ENCODE peak calls at places on chromosomes 5 and 9, in four cellular contexts. K is neuronal stem cell, Z is gastrocnemius medialis, H is astrocyte. X is an unnamed sample. For H3K4me1, the result is how much of the 10 kb centered on the place peaks cover.

GRCh38 chr9:21314152-21314551 is 9.0 kb upstream of the IFNA5 start:
- DNase-seq in K (no peak), Z (no peak), H (no peak), X (no peak)

GRCh38 chr5:125023673-125024072 is 277.2 kb upstream of the ZNF608 start:
- DNase-seq in K (no peak), Z (no peak), H (peak), X (peak)

GRCh38 chr9:115202181-115202580 is 84.2 kb upstream of the TNC start:
- DNase-seq in K (no peak), Z (no peak), H (no peak), X (no peak)

GRCh38 chr5:41809128-41809527 is 61.1 kb downstream of the OXCT1 start:
- DNase-seq in K (no peak), Z (no peak), H (no peak), X (no peak)

GRCh38 chr9:101465330-101465915 is 29.8 kb upstream of the ALDOB start:
- DNase-seq in K (peak), Z (no peak), H (peak), X (peak)

GRCh38 chr5:11803436-11803835 is 100.8 kb downstream of the CTNND2 start:
- DNase-seq in K (no peak), Z (no peak), H (no peak), X (no peak)

GRCh38 chr9:95409650-95410426 is 92.3 kb upstream of the FANCC start:
- DNase-seq in K (no peak), Z (no peak), H (peak), X (peak)

GRCh38 chr5:120655828-120656435 is 191.8 kb downstream of the PRR16 start:
- DNase-seq in K (peak), Z (no peak), H (no peak), X (peak)

GRCh38 chr5:96320797-96321196 is 112.3 kb downstream of the PCSK1 start:
- DNase-seq in K (no peak), Z (no peak), H (no peak), X (peak)

GRCh38 chr9:83623634-83623991 is 670 bp downstream of the IDNK start:
- DNase-seq in K (no peak), Z (no peak), H (no peak), X (no peak)

GRCh38 chr5:137486707-137487106 is 12.4 kb downstream of the SPOCK1 start:
- DNase-seq in K (no peak), Z (peak), H (peak), X (no peak)

GRCh38 chr9:100589582-100589981 is 11.7 kb downstream of the CAVIN4 start:
- DNase-seq in K (no peak), Z (no peak), H (peak), X (peak)

GRCh38 chr5:28710360-28710759 is 1672.0 kb upstream of the CDH9 start:
- DNase-seq in K (no peak), Z (no peak), H (no peak), X (no peak)

GRCh38 chr9:76655121-76655531 is 109.1 kb upstream of the PCA3 start:
- DNase-seq in K (no peak), Z (no peak), H (peak), X (no peak)
- H3K4me1 ChIP-seq in K (under half), Z (under half), H (under half), X (under half)

GRCh38 chr9:73133042-73133651 is 18.5 kb upstream of the ANXA1 start:
- DNase-seq in K (no peak), Z (no peak), H (no peak), X (no peak)
- H3K4me1 ChIP-seq in K (under half), Z (under half), H (under half), X (under half)

DNA sequence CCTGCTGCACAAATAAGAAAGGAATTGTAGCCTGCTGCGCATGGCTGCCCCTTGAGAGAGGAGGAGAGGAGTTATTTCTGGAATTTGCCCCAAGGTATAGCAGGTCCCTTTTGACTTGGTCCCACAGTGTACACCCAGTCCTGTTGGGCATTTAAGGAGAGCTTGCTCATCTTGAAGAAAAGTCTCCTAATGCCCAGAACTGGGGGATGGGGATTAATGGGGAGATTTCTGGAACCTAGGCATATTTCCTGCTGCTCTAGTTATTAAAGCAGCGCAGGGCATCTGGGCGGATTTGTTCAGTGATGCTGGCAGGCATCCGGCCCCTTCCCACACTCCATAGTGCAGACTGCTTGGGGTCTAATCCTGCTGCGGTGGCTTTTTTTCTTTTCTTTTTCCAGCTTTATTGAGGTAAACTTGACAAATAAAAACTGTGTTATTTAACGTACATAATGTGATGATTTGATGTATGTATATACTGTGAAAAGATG is 30.6 kb downstream of the PPARGC1B start:
- DNase-seq in K (no peak), Z (no peak), H (no peak), X (no peak)
- H3K4me1 ChIP-seq in K (under half), Z (under half), H (under half), X (under half)

GRCh38 chr5:148830220-148830619 is 3.8 kb downstream of the ADRB2 start:
- DNase-seq in K (no peak), Z (peak), H (no peak), X (no peak)

GRCh38 chr5:148829734-148830133 is 3.3 kb downstream of the ADRB2 start:
- DNase-seq in K (no peak), Z (peak), H (no peak), X (no peak)

GRCh38 chr5:148833925-148834324 is 7.5 kb downstream of the ADRB2 start:
- DNase-seq in K (no peak), Z (no peak), H (no peak), X (no peak)

GRCh38 chr5:148833122-148833521 is 6.7 kb downstream of the ADRB2 start:
- DNase-seq in K (no peak), Z (no peak), H (no peak), X (no peak)

GRCh38 chr5:148831590-148832565 is 5.5 kb downstream of the ADRB2 start:
- DNase-seq in K (no peak), Z (peak), H (no peak), X (no peak)
- H3K4me1 ChIP-seq in K (under half), Z (half or more), H (under half), X (under half)